ENCODE peak calls at places on chromosome 21, in seven cellular contexts. T, A, U, M, V, Z and W are unnamed samples.

GRCh38 chr21:30206551-30207251 is 9.2 kb downstream of the CLDN8 start:
- DNase-seq in T (no peak), A (no peak), U (no peak), M (no peak), V (no peak), Z (peak; percentile 3), W (no peak)

GRCh38 chr21:27734146-27734545 is 767.3 kb upstream of the ADAMTS5 start:
- DNase-seq in T (no peak), A (no peak), U (no peak), M (no peak), V (peak; percentile 19), Z (peak; percentile 74), W (no peak)

GRCh38 chr21:45998871-45999580 is 17.5 kb downstream of the COL6A1 start:
- DNase-seq in T (no peak), A (no peak), U (peak; percentile 3), M (peak; percentile 64), V (no peak), Z (no peak), W (peak; percentile 90)

GRCh38 chr21:39014751-39015150 is 168.5 kb downstream of the PSMG1 start:
- DNase-seq in T (no peak), A (no peak), U (no peak), M (no peak), V (peak; percentile 90), Z (peak; percentile 92), W (no peak)

GRCh38 chr21:42377951-42378340 is 11.6 kb upstream of the TFF1 start:
- DNase-seq in T (no peak), A (no peak), U (no peak), M (peak; percentile 37), V (no peak), Z (no peak), W (peak; percentile 75)

GRCh38 chr21:42839271-42840231 is 39.8 kb downstream of the WDR4 start:
- DNase-seq in T (no peak), A (no peak), U (no peak), M (peak; percentile 64), V (no peak), Z (no peak), W (peak; percentile 83)

GRCh38 chr21:26587621-26588260 is 14.7 kb upstream of the CYYR1 start:
- DNase-seq in T (no peak), A (no peak), U (no peak), M (no peak), V (no peak), Z (peak; percentile 76), W (no peak)

GRCh38 chr21:37273440-37273839 is 6.3 kb upstream of the VPS26C start:
- DNase-seq in T (peak; percentile 50), A (no peak), U (no peak), M (no peak), V (no peak), Z (no peak), W (no peak)

GRCh38 chr21:46095814-46096595 is 1.9 kb upstream of the COL6A2 start:
- DNase-seq in T (no peak), A (no peak), U (no peak), M (no peak), V (no peak), Z (no peak), W (no peak)

GRCh38 chr21:41411449-41412089 is 14.5 kb upstream of the MX1 start:
- DNase-seq in T (peak; percentile 55), A (no peak), U (no peak), M (no peak), V (no peak), Z (no peak), W (no peak)

GRCh38 chr21:29208666-29209059 is 78.2 kb downstream of the MAP3K7CL start:
- DNase-seq in T (no peak), A (no peak), U (no peak), M (no peak), V (peak; percentile 71), Z (peak; percentile 90), W (no peak)

GRCh38 chr21:42570841-42571387 is 57.3 kb downstream of the SLC37A1 start:
- DNase-seq in T (peak; percentile 36), A (peak; percentile 54), U (peak; percentile 25), M (peak; percentile 94), V (no peak), Z (no peak), W (no peak)

GRCh38 chr21:15841856-15842564 is 112.2 kb downstream of the USP25 start:
- DNase-seq in T (no peak), A (no peak), U (no peak), M (no peak), V (peak; percentile 19), Z (peak; percentile 74), W (no peak)

GRCh38 chr21:27804515-27804914 is 837.6 kb upstream of the ADAMTS5 start:
- DNase-seq in T (peak; percentile 21), A (no peak), U (no peak), M (no peak), V (no peak), Z (peak; percentile 67), W (no peak)

GRCh38 chr21:43591468-43592050 is 67.7 kb downstream of the HSF2BP start:
- DNase-seq in T (no peak), A (no peak), U (no peak), M (no peak), V (no peak), Z (no peak), W (no peak)

GRCh38 chr21:38428211-38428610 is 70.1 kb downstream of the ERG start:
- DNase-seq in T (no peak), A (no peak), U (no peak), M (no peak), V (no peak), Z (no peak), W (no peak)

GRCh38 chr21:28442624-28443023 is 550.1 kb downstream of the LTN1 start:
- DNase-seq in T (no peak), A (no peak), U (no peak), M (no peak), V (peak; percentile 77), Z (peak; percentile 97), W (no peak)

GRCh38 chr21:42452401-42453018 is 43.5 kb downstream of the RSPH1 start:
- DNase-seq in T (no peak), A (no peak), U (no peak), M (peak; percentile 66), V (no peak), Z (no peak), W (no peak)

GRCh38 chr21:41812679-41813078 is 45.8 kb upstream of the RIPK4 start:
- DNase-seq in T (no peak), A (no peak), U (no peak), M (no peak), V (no peak), Z (no peak), W (no peak)

GRCh38 chr21:32300117-32300681 is 1.5 kb downstream of the MRAP start:
- DNase-seq in T (no peak), A (no peak), U (no peak), M (no peak), V (no peak), Z (no peak), W (no peak)
- TF ChIP-seq CTCF in T (no peak), A (no peak), U (no peak), M (no peak), V (no peak), Z (no peak), W (no peak)

GRCh38 chr21:34843562-34843961 is 174.8 kb downstream of the CLIC6 start:
- DNase-seq in T (no peak), A (no peak), U (no peak), M (no peak), V (no peak), Z (no peak), W (no peak)
- TF ChIP-seq CTCF in T (no peak), A (no peak), U (no peak), M (no peak), V (no peak), Z (no peak), W (no peak)

GRCh38 chr21:25490742-25491141 is 116.5 kb downstream of the MRPL39 start:
- DNase-seq in T (no peak), A (no peak), U (no peak), M (no peak), V (no peak), Z (no peak), W (no peak)

GRCh38 chr21:25489673-25490072 is 117.6 kb downstream of the MRPL39 start:
- DNase-seq in T (no peak), A (no peak), U (no peak), M (no peak), V (no peak), Z (no peak), W (no peak)

GRCh38 chr21:25485914-25486313 is 121.4 kb downstream of the MRPL39 start:
- DNase-seq in T (no peak), A (no peak), U (no peak), M (no peak), V (no peak), Z (no peak), W (no peak)

GRCh38 chr21:25491267-25491666 is 116.0 kb downstream of the MRPL39 start:
- DNase-seq in T (no peak), A (no peak), U (no peak), M (no peak), V (no peak), Z (no peak), W (no peak)

DNA sequence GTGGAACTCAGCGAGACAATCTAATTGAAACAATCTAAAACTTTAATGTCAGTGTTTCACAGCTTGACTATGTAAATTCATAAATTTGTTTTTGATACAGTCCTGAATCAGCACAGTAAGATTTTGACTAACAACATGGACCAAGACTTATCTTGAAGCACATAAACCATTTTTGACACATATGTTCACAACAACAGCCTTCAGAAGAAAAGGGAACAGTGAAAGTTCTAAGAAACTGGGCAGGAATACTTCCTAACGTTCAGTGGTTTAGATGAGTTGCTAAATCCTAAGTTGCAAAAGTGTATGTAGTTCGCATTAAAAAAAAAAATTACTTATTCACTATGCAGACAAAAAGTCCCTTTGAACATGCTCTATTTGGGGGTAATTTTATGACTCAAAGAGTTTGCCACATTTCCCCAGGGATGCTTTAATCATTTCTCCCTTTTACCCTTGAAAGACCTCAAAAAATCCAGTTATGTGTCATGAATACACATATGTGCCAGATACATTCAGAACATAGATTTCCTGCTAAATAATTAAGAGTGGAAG is 120.2 kb downstream of the MRPL39 start:
- DNase-seq in T (no peak), A (no peak), U (no peak), M (no peak), V (no peak), Z (peak; percentile 6), W (no peak)
- TF ChIP-seq CTCF in T (no peak), A (no peak), U (no peak), M (no peak), V (no peak), Z (no peak), W (no peak)

DNA sequence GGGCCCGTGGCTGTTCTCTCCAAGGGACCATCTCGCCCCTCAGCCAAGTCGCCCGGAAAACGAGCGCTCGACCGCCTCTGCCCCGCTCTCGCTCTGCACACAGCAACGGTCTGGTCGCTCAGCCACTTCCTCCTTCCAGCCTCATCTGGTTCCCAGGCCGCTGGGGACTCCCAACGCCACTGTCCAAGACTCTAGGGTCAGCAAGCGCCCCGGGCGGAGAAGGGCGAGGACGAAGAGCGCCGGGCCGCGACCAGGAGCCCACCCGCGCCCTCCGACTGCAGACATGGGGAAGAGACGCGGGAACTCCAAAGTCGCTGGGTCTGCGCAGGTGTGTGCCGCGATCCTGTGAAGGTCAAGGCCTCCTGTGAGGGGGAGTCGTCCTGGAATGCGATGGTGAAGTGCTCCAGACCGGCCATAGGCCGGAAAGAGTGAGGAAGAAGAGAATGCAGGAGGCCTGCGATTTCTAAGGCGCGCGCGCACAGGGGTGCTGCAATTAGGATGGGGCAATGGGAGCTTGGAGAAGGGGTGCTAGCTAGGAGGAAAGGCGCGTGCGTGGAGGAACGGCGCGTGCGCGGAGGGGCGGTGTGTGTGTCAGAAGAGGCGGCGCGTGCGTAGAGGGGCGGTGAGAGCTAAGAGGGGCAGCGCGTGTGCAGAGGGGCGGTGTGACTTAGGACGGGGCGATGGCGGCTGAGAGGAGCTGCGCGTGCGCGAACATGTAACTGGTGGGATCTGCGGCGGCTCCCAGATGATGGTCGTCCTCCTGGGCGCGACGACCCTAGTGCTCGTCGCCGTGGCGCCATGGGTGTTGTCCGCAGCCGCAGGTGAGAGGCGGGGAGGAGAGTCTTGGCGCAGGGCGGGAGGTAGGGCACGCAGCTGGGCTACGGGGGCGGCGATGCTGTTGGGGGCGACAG is at the start of gene IFNAR1:
- DNase-seq in T (peak; percentile 99), A (peak; percentile 98), U (peak; percentile 94), M (peak; percentile 100), V (peak; percentile 86), Z (peak; percentile 99), W (peak; percentile 100)
- TF ChIP-seq CTCF in T (no peak), A (no peak), U (no peak), M (no peak), V (no peak), Z (no peak), W (peak; percentile 29)